ENCODE peak calls at places on chromosome 14, in four cellular contexts. One of them, this sample, is unnamed.

GRCh38 chr14:64760146-64760755 is 56.0 kb downstream of the PLEKHG3 start:
- DNase-seq in uterus: peak; percentile 39
- DNase-seq in endothelial cell: peak; percentile 79
- DNase-seq in neural progenitor cell: peak; percentile 70
- DNase-seq in this sample: peak; percentile 80

GRCh38 chr14:90733139-90733808 is 83.0 kb downstream of the TTC7B start:
- DNase-seq in endothelial cell: no peak
- DNase-seq in neural progenitor cell: no peak
- DNase-seq in uterus: no peak
- DNase-seq in this sample: no peak

GRCh38 chr14:105439710-105440553 is 20.3 kb downstream of the MTA1 start:
- DNase-seq in endothelial cell: no peak
- DNase-seq in uterus: no peak
- DNase-seq in neural progenitor cell: no peak
- DNase-seq in this sample: no peak

GRCh38 chr14:72291908-72292688 is 359.9 kb downstream of the RGS6 start:
- DNase-seq in uterus: no peak
- DNase-seq in endothelial cell: peak; percentile 55
- DNase-seq in neural progenitor cell: peak; percentile 59
- DNase-seq in this sample: peak; percentile 31

GRCh38 chr14:99333841-99334240 is 61.8 kb upstream of the BCL11B start:
- DNase-seq in uterus: no peak
- DNase-seq in endothelial cell: no peak
- DNase-seq in neural progenitor cell: no peak
- DNase-seq in this sample: no peak

GRCh38 chr14:103551338-103551762 is 11.1 kb downstream of the BAG5 start:
- DNase-seq in uterus: peak; percentile 73
- DNase-seq in endothelial cell: no peak
- DNase-seq in neural progenitor cell: no peak
- DNase-seq in this sample: no peak

GRCh38 chr14:56004807-56005579 is 113.2 kb upstream of the PELI2 start:
- DNase-seq in endothelial cell: no peak
- DNase-seq in neural progenitor cell: peak; percentile 44
- DNase-seq in uterus: peak; percentile 27
- DNase-seq in this sample: no peak

GRCh38 chr14:21711360-21711961 is 37.8 kb upstream of the OR4E1 start:
- DNase-seq in neural progenitor cell: peak; percentile 45
- DNase-seq in endothelial cell: peak; percentile 35
- DNase-seq in uterus: no peak
- DNase-seq in this sample: peak; percentile 19

GRCh38 chr14:105358140-105358846 is 40.0 kb upstream of the TEX22 start:
- DNase-seq in uterus: no peak
- DNase-seq in neural progenitor cell: no peak
- DNase-seq in endothelial cell: no peak
- DNase-seq in this sample: no peak

GRCh38 chr14:100884456-100884855 is 19.1 kb downstream of the RTL1 start:
- DNase-seq in neural progenitor cell: no peak
- DNase-seq in endothelial cell: no peak
- DNase-seq in uterus: no peak
- DNase-seq in this sample: no peak

GRCh38 chr14:69715725-69716482 is 51.0 kb upstream of the SRSF5 start:
- DNase-seq in neural progenitor cell: no peak
- DNase-seq in endothelial cell: no peak
- DNase-seq in uterus: peak; percentile 67
- DNase-seq in this sample: no peak

GRCh38 chr14:65263161-65263788 is 149.3 kb upstream of the FUT8 start:
- DNase-seq in uterus: no peak
- DNase-seq in neural progenitor cell: no peak
- DNase-seq in endothelial cell: no peak
- DNase-seq in this sample: no peak

GRCh38 chr14:51283402-51283825 is 43.4 kb downstream of the TMX1 start:
- DNase-seq in neural progenitor cell: peak; percentile 88
- DNase-seq in uterus: peak; percentile 33
- DNase-seq in endothelial cell: peak; percentile 26
- DNase-seq in this sample: peak; percentile 17

GRCh38 chr14:65302571-65303184 is 109.9 kb upstream of the FUT8 start:
- DNase-seq in uterus: no peak
- DNase-seq in neural progenitor cell: no peak
- DNase-seq in endothelial cell: no peak
- DNase-seq in this sample: no peak

GRCh38 chr14:99325591-99325990 is 53.6 kb upstream of the BCL11B start:
- DNase-seq in uterus: no peak
- DNase-seq in endothelial cell: no peak
- DNase-seq in neural progenitor cell: no peak
- DNase-seq in this sample: no peak

GRCh38 chr14:77270361-77271112 is 469 bp downstream of the NGB start:
- DNase-seq in uterus: no peak
- DNase-seq in endothelial cell: no peak
- DNase-seq in neural progenitor cell: peak; percentile 39
- DNase-seq in this sample: peak; percentile 46

GRCh38 chr14:105411017-105411941 is 8.3 kb upstream of the MTA1 start:
- DNase-seq in endothelial cell: no peak
- DNase-seq in neural progenitor cell: peak; percentile 70
- DNase-seq in uterus: no peak
- DNase-seq in this sample: peak; percentile 63

GRCh38 chr14:51873221-51873893 is 12.9 kb downstream of the GNG2 start:
- DNase-seq in neural progenitor cell: no peak
- DNase-seq in uterus: no peak
- DNase-seq in endothelial cell: no peak
- DNase-seq in this sample: no peak

GRCh38 chr14:75578099-75578785 is at the start of gene FLVCR2:
- DNase-seq in uterus: peak; percentile 80
- DNase-seq in endothelial cell: peak; percentile 57
- DNase-seq in neural progenitor cell: peak; percentile 84
- DNase-seq in this sample: peak; percentile 80

GRCh38 chr14:92759300-92759678 is 10.9 kb upstream of the LGMN start:
- DNase-seq in endothelial cell: no peak
- DNase-seq in neural progenitor cell: peak; percentile 26
- DNase-seq in uterus: no peak
- DNase-seq in this sample: peak; percentile 33
- TF ChIP-seq CTCF in endothelial cell: no peak
- TF ChIP-seq CTCF in neural progenitor cell: no peak
- TF ChIP-seq CTCF in uterus: no peak
- TF ChIP-seq CTCF in this sample: no peak

GRCh38 chr14:25431211-25432076 is 381.5 kb upstream of the STXBP6 start:
- DNase-seq in uterus: no peak
- DNase-seq in endothelial cell: peak; percentile 66
- DNase-seq in neural progenitor cell: peak; percentile 58
- DNase-seq in this sample: peak; percentile 36
- TF ChIP-seq CTCF in uterus: no peak
- TF ChIP-seq CTCF in endothelial cell: peak; percentile 46
- TF ChIP-seq CTCF in neural progenitor cell: peak; percentile 65
- TF ChIP-seq CTCF in this sample: peak; percentile 41

GRCh38 chr14:98137626-98138025 is 1134.4 kb downstream of the BCL11B start:
- DNase-seq in endothelial cell: no peak
- DNase-seq in neural progenitor cell: no peak
- DNase-seq in uterus: no peak
- DNase-seq in this sample: no peak

GRCh38 chr14:98136019-98136418 is 1136.0 kb downstream of the BCL11B start:
- DNase-seq in neural progenitor cell: no peak
- DNase-seq in endothelial cell: no peak
- DNase-seq in uterus: no peak
- DNase-seq in this sample: no peak

GRCh38 chr14:98136420-98136819 is 1135.6 kb downstream of the BCL11B start:
- DNase-seq in neural progenitor cell: no peak
- DNase-seq in uterus: no peak
- DNase-seq in endothelial cell: no peak
- DNase-seq in this sample: no peak

GRCh38 chr14:98140862-98141261 is 1131.1 kb downstream of the BCL11B start:
- DNase-seq in endothelial cell: no peak
- DNase-seq in neural progenitor cell: no peak
- DNase-seq in uterus: no peak
- DNase-seq in this sample: no peak

GRCh38 chr14:98138666-98139065 is 1133.3 kb downstream of the BCL11B start:
- DNase-seq in endothelial cell: peak; percentile 64
- DNase-seq in uterus: no peak
- DNase-seq in neural progenitor cell: peak; percentile 87
- DNase-seq in this sample: peak; percentile 54
- TF ChIP-seq CTCF in endothelial cell: peak; percentile 88
- TF ChIP-seq CTCF in uterus: no peak
- TF ChIP-seq CTCF in neural progenitor cell: peak; percentile 82
- TF ChIP-seq CTCF in this sample: peak; percentile 79

GRCh38 chr14:24309538-24310386 is at the start of gene LTB4R2:
- DNase-seq in neural progenitor cell: no peak
- DNase-seq in endothelial cell: no peak
- DNase-seq in uterus: no peak
- DNase-seq in this sample: no peak

GRCh38 chr14:24307156-24307574 is 612 bp downstream of the CIDEB start:
- DNase-seq in neural progenitor cell: no peak
- DNase-seq in endothelial cell: no peak
- DNase-seq in uterus: no peak
- DNase-seq in this sample: no peak

GRCh38 chr14:24307575-24308341 is at the start of gene CIDEB:
- DNase-seq in neural progenitor cell: peak; percentile 66
- DNase-seq in uterus: no peak
- DNase-seq in endothelial cell: peak; percentile 78
- DNase-seq in this sample: peak; percentile 74

GRCh38 chr14:24310387-24310665 is 386 bp downstream of the LTB4R2 start:
- DNase-seq in endothelial cell: no peak
- DNase-seq in uterus: no peak
- DNase-seq in neural progenitor cell: no peak
- DNase-seq in this sample: no peak

GRCh38 chr14:24308342-24309124 is 756 bp upstream of the CIDEB start:
- DNase-seq in uterus: no peak
- DNase-seq in neural progenitor cell: no peak
- DNase-seq in endothelial cell: no peak
- DNase-seq in this sample: no peak
- TF ChIP-seq CTCF in uterus: no peak
- TF ChIP-seq CTCF in neural progenitor cell: no peak
- TF ChIP-seq CTCF in endothelial cell: no peak
- TF ChIP-seq CTCF in this sample: no peak

GRCh38 chr14:26905219-26905618 is 307.4 kb upstream of the NOVA1 start:
- DNase-seq in uterus: no peak
- DNase-seq in endothelial cell: no peak
- DNase-seq in neural progenitor cell: no peak
- DNase-seq in this sample: no peak
- TF ChIP-seq CTCF in uterus: no peak
- TF ChIP-seq CTCF in endothelial cell: no peak
- TF ChIP-seq CTCF in neural progenitor cell: no peak
- TF ChIP-seq CTCF in this sample: no peak

GRCh38 chr14:54512393-54512792 is 2.7 kb downstream of the CGRRF1 start:
- DNase-seq in endothelial cell: no peak
- DNase-seq in neural progenitor cell: no peak
- DNase-seq in uterus: no peak
- DNase-seq in this sample: no peak

GRCh38 chr14:54515670-54516069 is 6.0 kb downstream of the CGRRF1 start:
- DNase-seq in neural progenitor cell: no peak
- DNase-seq in uterus: no peak
- DNase-seq in endothelial cell: no peak
- DNase-seq in this sample: no peak

DNA sequence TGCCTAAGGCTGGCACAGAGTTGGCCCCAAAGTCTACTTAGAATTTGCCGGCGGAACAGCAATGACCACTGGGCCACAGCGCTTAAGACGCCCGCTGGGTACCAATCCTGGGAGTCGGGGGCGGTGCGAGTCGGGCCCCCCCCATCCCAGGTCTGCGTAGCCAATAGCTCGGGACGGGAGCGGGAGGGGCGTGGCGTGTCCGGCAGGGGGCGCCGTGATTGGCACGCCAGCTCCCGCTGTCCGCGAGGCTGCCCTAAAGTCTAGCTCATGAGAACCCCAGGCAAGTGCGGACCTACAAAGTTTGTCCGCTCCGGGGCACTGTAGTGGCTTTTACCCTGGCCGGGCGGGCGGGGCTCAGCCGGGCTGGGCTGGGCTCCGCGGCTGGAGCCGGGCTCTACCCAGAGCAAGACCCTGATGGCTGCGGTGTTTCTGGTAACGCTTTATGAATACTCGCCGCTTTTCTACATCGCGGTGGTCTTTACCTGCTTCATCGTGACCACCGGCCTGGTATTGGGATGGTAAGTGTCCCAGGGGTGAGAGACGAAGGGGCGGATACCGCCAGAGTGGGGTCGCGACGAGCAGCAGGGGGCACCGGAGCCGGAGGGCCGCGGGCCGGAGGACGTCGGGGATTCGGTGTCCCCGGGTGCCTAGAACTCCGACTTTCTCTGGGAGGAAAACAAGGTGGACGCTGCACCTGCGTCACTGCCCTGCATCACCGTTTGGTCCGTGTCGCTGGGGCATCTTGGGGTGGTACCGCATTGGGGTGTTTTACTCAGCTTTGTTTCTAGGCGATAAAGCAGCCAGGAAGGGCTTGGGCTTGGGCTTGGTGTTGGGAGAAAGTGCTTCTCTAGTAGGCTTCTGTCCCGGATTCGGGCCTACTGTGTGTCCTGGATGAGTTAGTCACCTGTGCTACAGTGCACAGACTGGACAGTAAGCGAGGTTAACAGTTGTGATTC is at the start of gene CGRRF1:
- DNase-seq in uterus: peak; percentile 98
- DNase-seq in neural progenitor cell: peak; percentile 98
- DNase-seq in endothelial cell: peak; percentile 99
- DNase-seq in this sample: peak; percentile 99
- TF ChIP-seq CTCF in uterus: peak; percentile 57
- TF ChIP-seq CTCF in neural progenitor cell: peak; percentile 62
- TF ChIP-seq CTCF in endothelial cell: peak; percentile 93
- TF ChIP-seq CTCF in this sample: peak; percentile 40

GRCh38 chr14:102249041-102249440 is 55.9 kb downstream of the MOK start:
- DNase-seq in neural progenitor cell: no peak
- DNase-seq in endothelial cell: no peak
- DNase-seq in uterus: no peak
- DNase-seq in this sample: no peak

GRCh38 chr14:102248121-102248520 is 56.8 kb downstream of the MOK start:
- DNase-seq in neural progenitor cell: no peak
- DNase-seq in uterus: no peak
- DNase-seq in endothelial cell: no peak
- DNase-seq in this sample: no peak

GRCh38 chr14:102241147-102241546 is 63.8 kb downstream of the MOK start:
- DNase-seq in endothelial cell: no peak
- DNase-seq in neural progenitor cell: peak; percentile 31
- DNase-seq in uterus: no peak
- DNase-seq in this sample: no peak

GRCh38 chr14:102250636-102251035 is 54.3 kb downstream of the MOK start:
- DNase-seq in uterus: no peak
- DNase-seq in endothelial cell: no peak
- DNase-seq in neural progenitor cell: no peak
- DNase-seq in this sample: no peak

GRCh38 chr14:102246071-102246470 is 58.9 kb downstream of the MOK start:
- DNase-seq in endothelial cell: no peak
- DNase-seq in neural progenitor cell: no peak
- DNase-seq in uterus: no peak
- DNase-seq in this sample: no peak
- TF ChIP-seq CTCF in endothelial cell: no peak
- TF ChIP-seq CTCF in neural progenitor cell: no peak
- TF ChIP-seq CTCF in uterus: no peak
- TF ChIP-seq CTCF in this sample: no peak

This sample was measured in nephron progenitor cell.